ENCODE peak calls at places on chromosomes 5 and 9, in ten cellular contexts. L, H, Y, D, I, U, Z, J, X and Q are unnamed samples. For H3K9me3 and H3K27me3, the result is how much of the 10 kb centered on the place peaks cover.

GRCh38 chr5:134614461-134615085 is 18.1 kb downstream of the SAR1B start:
- DNase-seq in H (no peak), L (no peak), D (no peak), U (no peak), X (no peak), J (no peak), Y (peak), I (no peak), Z (no peak), Q (no peak)

GRCh38 chr5:96569770-96570169 is 92.4 kb upstream of the CAST start:
- DNase-seq in I (no peak), Z (no peak), J (no peak), X (no peak), D (no peak), H (no peak), Y (no peak), L (no peak), U (no peak), Q (no peak)

GRCh38 chr9:121357011-121357410 is 13.0 kb downstream of the STOM start:
- DNase-seq in Z (no peak), Y (no peak), U (no peak), I (no peak), X (no peak), L (no peak), D (no peak), J (no peak), H (no peak), Q (no peak)

GRCh38 chr5:68251386-68251785 is 35.8 kb downstream of the PIK3R1 start:
- DNase-seq in L (no peak), Y (no peak), U (no peak), I (peak), J (no peak), X (peak), D (no peak), Z (no peak), H (peak), Q (peak)

GRCh38 chr5:167720676-167721260 is 570.7 kb upstream of the WWC1 start:
- DNase-seq in X (no peak), L (no peak), H (no peak), Z (no peak), U (no peak), Y (peak), D (no peak), I (no peak), J (no peak), Q (no peak)

GRCh38 chr5:176497852-176498251 is 39.4 kb downstream of the RNF44 start:
- DNase-seq in U (no peak), J (no peak), I (no peak), H (no peak), Z (peak), X (no peak), D (no peak), Y (no peak), L (no peak), Q (no peak)

GRCh38 chr9:107711528-107711927 is 222.0 kb upstream of the KLF4 start:
- DNase-seq in I (no peak), J (peak), U (no peak), L (peak), X (peak), H (no peak), D (no peak), Y (peak), Z (peak), Q (no peak)

GRCh38 chr9:2623046-2623865 is 1.7 kb downstream of the VLDLR start:
- DNase-seq in I (no peak), L (peak), U (peak), D (peak), Z (no peak), Y (peak), H (no peak), X (peak), J (peak), Q (peak)

GRCh38 chr9:111825468-111826145 is 30.9 kb upstream of the SHOC1 start:
- DNase-seq in J (no peak), D (no peak), X (no peak), U (no peak), I (no peak), H (no peak), Z (no peak), L (no peak), Y (no peak), Q (no peak)

GRCh38 chr9:16642421-16643109 is 227.9 kb downstream of the BNC2 start:
- DNase-seq in J (no peak), Z (no peak), D (no peak), X (no peak), Y (peak), H (no peak), U (no peak), I (no peak), L (no peak), Q (no peak)

GRCh38 chr9:108786756-108787663 is 68.8 kb downstream of the ACTL7B start:
- DNase-seq in Z (peak), L (no peak), Y (peak), U (no peak), I (no peak), X (no peak), J (no peak), D (no peak), H (no peak), Q (no peak)

GRCh38 chr9:110261631-110262030 is 5.3 kb upstream of the TXN start:
- DNase-seq in J (no peak), I (no peak), U (no peak), D (no peak), Y (peak), Z (no peak), X (no peak), H (no peak), L (no peak), Q (no peak)

GRCh38 chr5:5605170-5605764 is 182.8 kb downstream of the ICE1 start:
- DNase-seq in H (no peak), Z (no peak), L (no peak), X (no peak), J (peak), U (no peak), Y (no peak), I (no peak), D (no peak), Q (no peak)

GRCh38 chr5:36526537-36526936 is 79.9 kb upstream of the SLC1A3 start:
- DNase-seq in L (no peak), Y (no peak), X (no peak), I (no peak), U (no peak), D (no peak), J (no peak), H (no peak), Z (no peak), Q (no peak)

GRCh38 chr5:15933481-15934207 is 245.9 kb downstream of the MARCHF11 start:
- DNase-seq in I (no peak), D (no peak), X (peak), H (no peak), Z (no peak), L (no peak), U (peak), J (no peak), Y (no peak), Q (no peak)

GRCh38 chr5:148730272-148730954 is 76.1 kb upstream of the HTR4 start:
- DNase-seq in X (no peak), H (no peak), I (no peak), J (peak), L (no peak), Z (no peak), U (no peak), Y (peak), D (no peak), Q (no peak)

GRCh38 chr5:73418244-73418691 is 30.3 kb downstream of the FOXD1 start:
- DNase-seq in D (no peak), Z (no peak), I (no peak), J (no peak), Y (no peak), X (no peak), L (no peak), H (no peak), U (no peak), Q (no peak)

GRCh38 chr5:2005101-2006041 is 122.6 kb upstream of the IRX4 start:
- DNase-seq in L (no peak), X (no peak), Y (no peak), H (no peak), Z (no peak), D (no peak), J (no peak), I (no peak), U (no peak), Q (no peak)

GRCh38 chr5:157046041-157046440 is 12.9 kb downstream of the HAVCR1 start:
- DNase-seq in X (no peak), J (peak), L (no peak), Z (no peak), Y (peak), H (no peak), D (peak), U (no peak), I (no peak), Q (no peak)

GRCh38 chr5:21573915-21574314 is 1279.2 kb downstream of the CDH12 start:
- DNase-seq in U (no peak), Z (no peak), D (no peak), Y (no peak), J (no peak), I (no peak), H (no peak), X (no peak), L (no peak), Q (no peak)

GRCh38 chr5:115543365-115543700 is 1.2 kb downstream of the FEM1C start:
- DNase-seq in H (no peak), L (no peak), U (no peak), X (no peak), D (no peak), Z (no peak), Y (peak), I (no peak), J (peak), Q (no peak)

GRCh38 chr5:38871790-38872551 is 26.2 kb downstream of the OSMR start:
- DNase-seq in Y (peak), D (no peak), U (no peak), J (no peak), Z (peak), I (no peak), H (no peak), L (no peak), X (peak), Q (no peak)

GRCh38 chr5:113163328-113163727 is 186.7 kb downstream of the DCP2 start:
- DNase-seq in J (no peak), H (no peak), Y (no peak), Z (peak), L (no peak), U (no peak), X (no peak), I (no peak), D (no peak), Q (no peak)

GRCh38 chr5:127442085-127442484 is 75.4 kb upstream of the PRRC1 start:
- DNase-seq in Z (no peak), I (no peak), U (no peak), L (no peak), D (no peak), H (no peak), J (no peak), X (no peak), Y (peak), Q (no peak)

GRCh38 chr9:129407905-129408452 is 212.9 kb downstream of the C9orf50 start:
- DNase-seq in Z (no peak), L (no peak), X (no peak), D (no peak), H (no peak), U (no peak), I (no peak), Y (no peak), J (no peak), Q (no peak)

GRCh38 chr9:136903041-136903554 is 16.8 kb downstream of the TRAF2 start:
- DNase-seq in J (no peak), Y (no peak), U (no peak), Z (no peak), L (no peak), D (peak), H (no peak), X (no peak), I (no peak), Q (no peak)

GRCh38 chr5:23013395-23013994 is 160.4 kb upstream of the CDH12 start:
- DNase-seq in X (no peak), Z (no peak), U (no peak), L (no peak), I (no peak), H (no peak), D (no peak), J (no peak), Y (no peak), Q (no peak)

GRCh38 chr9:134844821-134845220 is 35.8 kb upstream of the FCN2 start:
- DNase-seq in U (no peak), H (no peak), L (no peak), Y (no peak), J (no peak), X (no peak), I (no peak), D (no peak), Z (no peak), Q (peak)

GRCh38 chr5:66741394-66741793 is 145.2 kb downstream of the MAST4 start:
- DNase-seq in Y (no peak), Z (no peak), U (no peak), X (no peak), I (no peak), H (no peak), D (no peak), J (no peak), L (no peak), Q (no peak)

GRCh38 chr9:129609486-129610192 is 11.3 kb downstream of the C9orf50 start:
- DNase-seq in H (peak), U (no peak), X (peak), Z (no peak), D (no peak), J (no peak), I (peak), L (no peak), Y (peak), Q (no peak)

DNA sequence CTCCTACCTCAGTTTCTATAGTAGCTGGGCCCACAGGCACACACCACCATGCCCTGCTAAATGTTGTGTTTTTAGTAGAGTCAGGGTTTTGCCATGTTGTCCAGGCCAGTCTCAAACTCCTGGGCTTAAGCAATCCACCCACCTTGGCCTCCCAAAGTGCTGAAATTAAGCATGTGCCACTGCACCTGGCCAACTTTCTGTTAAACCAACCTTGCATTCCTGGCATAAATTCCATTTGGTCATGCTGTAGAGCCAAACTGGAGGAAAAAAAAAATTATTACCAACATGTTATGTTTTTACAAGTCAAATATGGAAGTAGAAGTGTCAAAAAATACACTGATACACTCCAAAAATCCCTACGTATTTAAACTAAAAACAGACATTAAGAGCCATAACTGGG is 54.1 kb downstream of the ERMP1 start:
- DNase-seq in X (no peak), Z (no peak), L (no peak), U (no peak), H (no peak), Y (no peak), J (no peak), D (no peak), I (no peak), Q (no peak)
- H3K9me3 ChIP-seq in X (under half), Z (under half), L (under half), U (under half), H (under half), Y (under half), J (under half), D (under half), I (under half), Q (under half)

GRCh38 chr5:590343-590742 is 21.8 kb upstream of the CEP72 start:
- DNase-seq in U (no peak), J (no peak), Y (no peak), I (no peak), H (no peak), L (no peak), X (no peak), D (no peak), Z (no peak), Q (no peak)
- H3K27me3 ChIP-seq in U (under half), J (under half), Y (under half), I (under half), H (under half), L (half or more), X (under half), D (under half), Z (half or more), Q (under half)

GRCh38 chr9:137913771-137914767 is 36.5 kb downstream of the CACNA1B start:
- DNase-seq in U (no peak), D (no peak), J (no peak), I (no peak), X (no peak), Z (no peak), L (no peak), H (no peak), Y (no peak), Q (no peak)
- H3K9me3 ChIP-seq in U (under half), D (under half), J (under half), I (under half), X (under half), Z (under half), L (under half), H (under half), Y (under half), Q (under half)

GRCh38 chr9:126618200-126618589 is 4.5 kb downstream of the LMX1B start:
- DNase-seq in Z (no peak), X (no peak), Y (no peak), U (no peak), I (no peak), D (no peak), J (no peak), L (no peak), H (no peak), Q (no peak)

GRCh38 chr9:126619336-126619919 is 5.7 kb downstream of the LMX1B start:
- DNase-seq in J (no peak), H (no peak), Z (no peak), I (no peak), Y (no peak), D (no peak), U (no peak), L (no peak), X (no peak), Q (no peak)

GRCh38 chr9:126617003-126617739 is 3.4 kb downstream of the LMX1B start:
- DNase-seq in D (no peak), H (no peak), X (no peak), Y (no peak), I (no peak), L (no peak), Z (no peak), J (no peak), U (no peak), Q (no peak)

GRCh38 chr9:126617740-126618133 is 4.0 kb downstream of the LMX1B start:
- DNase-seq in U (no peak), H (no peak), I (no peak), X (no peak), D (no peak), J (no peak), Y (no peak), L (no peak), Z (no peak), Q (no peak)

DNA sequence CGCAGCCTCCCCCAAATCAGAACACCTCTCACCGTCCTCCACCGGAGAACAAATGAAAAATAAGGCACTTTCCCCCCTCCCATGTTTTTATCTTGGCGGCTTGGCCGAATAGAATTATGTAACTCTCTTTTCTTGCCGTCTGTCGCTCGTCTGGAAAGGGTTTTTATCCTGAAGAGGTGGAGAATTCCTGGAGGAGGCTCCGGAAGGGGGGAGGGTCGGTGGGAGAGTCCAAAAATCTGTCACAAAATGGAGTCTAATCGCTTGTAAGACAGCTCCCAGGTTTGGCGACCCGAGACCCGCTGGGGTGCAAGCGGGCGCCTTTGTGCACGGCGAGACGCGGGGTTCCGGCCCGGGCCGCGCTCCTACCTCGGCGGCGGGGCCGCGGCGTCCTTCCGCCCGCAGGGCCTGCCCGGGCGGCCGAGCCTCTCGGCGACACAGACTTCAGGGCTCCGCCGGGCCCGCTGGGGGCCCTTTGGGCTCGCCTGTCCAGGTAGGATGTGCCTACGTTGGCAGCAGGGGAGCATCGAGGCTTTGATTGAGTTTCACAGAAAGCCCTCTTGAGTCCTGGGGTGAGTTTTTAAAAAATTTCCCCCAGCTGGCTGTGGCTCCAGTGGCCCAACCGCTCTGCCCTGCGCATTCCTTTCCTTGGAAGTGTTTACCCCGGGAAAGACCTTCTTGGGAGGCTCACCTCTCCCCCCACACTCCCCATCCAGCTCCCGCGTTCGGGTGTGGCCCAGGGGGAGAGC is 5.0 kb downstream of the LMX1B start:
- DNase-seq in D (no peak), H (no peak), J (no peak), Z (no peak), U (no peak), L (no peak), X (no peak), Y (no peak), I (no peak), Q (no peak)
- H3K27me3 ChIP-seq in D (under half), H (half or more), J (half or more), Z (under half), U (half or more), L (half or more), X (half or more), Y (half or more), I (under half), Q (half or more)

DNA sequence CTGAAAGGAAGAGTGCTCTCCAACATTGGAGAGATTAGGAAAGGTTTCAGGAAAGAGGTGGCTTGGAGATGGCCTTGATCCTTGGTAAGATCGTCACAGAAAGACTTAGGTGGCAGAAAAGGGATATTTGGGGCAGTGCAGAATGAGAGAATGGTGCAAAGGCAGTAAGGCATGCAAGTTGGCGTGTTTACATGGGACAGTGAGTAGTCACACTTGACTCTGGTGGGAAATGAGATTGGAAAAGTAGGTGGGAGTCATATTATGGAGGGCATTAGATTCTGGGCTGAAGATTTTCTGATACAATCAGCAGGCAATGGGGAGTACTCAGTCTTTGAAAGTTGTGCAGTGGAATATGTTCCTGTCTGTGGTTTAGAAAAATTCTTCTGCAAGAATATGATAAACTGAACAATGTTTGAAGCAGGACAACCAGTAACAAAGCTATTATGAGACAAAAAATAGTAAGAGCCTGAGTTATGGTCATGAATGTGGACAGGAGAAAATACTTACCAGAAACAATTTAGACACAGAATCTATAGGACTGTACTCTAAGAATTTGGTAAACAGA is 76.2 kb upstream of the ANKRD55 start:
- DNase-seq in H (no peak), Z (no peak), D (no peak), J (no peak), U (no peak), Y (peak), L (no peak), I (no peak), X (no peak), Q (no peak)
- H3K9me3 ChIP-seq in H (under half), Z (under half), D (under half), J (under half), U (under half), Y (under half), L (under half), I (under half), X (under half), Q (under half)

GRCh38 chr9:131277673-131278420 is 1.5 kb upstream of the FAM78A start:
- DNase-seq in Z (peak), H (peak), X (peak), I (peak), D (peak), J (peak), L (peak), Y (peak), U (peak), Q (peak)
- H3K27me3 ChIP-seq in Z (under half), H (under half), X (under half), I (under half), D (under half), J (under half), L (under half), Y (under half), U (half or more), Q (half or more)

DNA sequence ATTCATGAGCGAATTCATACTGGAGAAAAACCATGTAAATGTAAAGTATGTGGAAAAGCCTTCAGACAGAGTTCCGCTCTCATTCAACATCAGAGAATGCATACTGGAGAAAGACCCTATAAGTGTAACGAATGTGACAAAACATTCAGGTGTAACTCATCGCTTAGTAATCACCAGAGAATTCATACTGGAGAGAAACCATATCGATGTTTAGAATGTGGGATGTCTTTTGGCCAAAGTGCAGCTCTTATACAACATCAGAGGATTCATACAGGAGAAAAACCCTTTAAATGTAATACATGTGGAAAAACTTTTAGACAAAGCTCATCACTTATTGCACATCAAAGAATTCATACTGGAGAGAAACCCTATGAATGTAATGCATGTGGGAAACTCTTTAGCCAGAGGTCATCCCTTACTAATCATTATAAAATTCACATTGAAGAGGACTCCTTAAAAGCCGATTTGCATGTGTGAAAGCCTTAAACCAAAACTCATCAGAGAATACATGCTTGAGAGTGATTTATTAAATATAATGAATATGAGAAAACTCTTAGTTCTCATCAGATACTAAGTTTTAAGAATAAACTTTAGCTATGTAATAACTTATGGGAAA is 11.8 kb upstream of the ZFP2 start:
- DNase-seq in Y (no peak), U (no peak), J (no peak), L (no peak), H (no peak), I (no peak), Z (no peak), D (no peak), X (no peak), Q (no peak)
- H3K9me3 ChIP-seq in Y (half or more), U (under half), J (half or more), L (half or more), H (half or more), I (under half), Z (half or more), D (under half), X (under half), Q (half or more)

GRCh38 chr5:93582677-93583524 is at the start of gene NR2F1:
- DNase-seq in H (no peak), L (no peak), J (peak), D (peak), I (no peak), Y (peak), Z (peak), X (peak), U (peak), Q (peak)
- H3K27me3 ChIP-seq in H (half or more), L (half or more), J (under half), D (under half), I (half or more), Y (under half), Z (under half), X (under half), U (under half), Q (half or more)